ENCODE peak calls at places on chromosome 11, in seven cellular contexts. H is IMR-90, I is H9, T is neuronal stem cell, C is mesendoderm, O is mesenchymal stem cell, G is trophoblast cell. F is an unnamed sample.

GRCh38 chr11:126522606-126523005 is 167.1 kb downstream of the ST3GAL4 start:
- DNase-seq in C (no peak), G (no peak), I (no peak), T (no peak), O (no peak), H (no peak), F (no peak)

GRCh38 chr11:16632295-16633200 is 105.9 kb upstream of the C11orf58 start:
- DNase-seq in G (peak; percentile 21), I (peak; percentile 57), H (peak; percentile 21), C (peak; percentile 53), O (peak; percentile 45), T (no peak), F (no peak)

GRCh38 chr11:23539556-23539955 is 679.3 kb upstream of the CCDC179 start:
- DNase-seq in T (no peak), G (no peak), H (no peak), I (no peak), O (no peak), C (no peak), F (no peak)

GRCh38 chr11:74673956-74674355 is 57.3 kb downstream of the CHRDL2 start:
- DNase-seq in O (no peak), I (peak; percentile 12), C (no peak), H (no peak), T (no peak), G (no peak), F (no peak)

GRCh38 chr11:126790550-126790981 is 210.0 kb downstream of the KIRREL3 start:
- DNase-seq in C (peak; percentile 81), O (peak; percentile 64), I (peak; percentile 57), G (no peak), T (no peak), H (peak; percentile 98), F (no peak)

GRCh38 chr11:84947970-84948600 is 679.1 kb downstream of the DLG2 start:
- DNase-seq in C (peak; percentile 75), H (peak; percentile 7), G (no peak), I (no peak), O (no peak), T (no peak), F (no peak)

GRCh38 chr11:58992489-58992888 is 53.2 kb downstream of the GLYATL1 start:
- DNase-seq in O (no peak), T (no peak), I (no peak), H (no peak), C (no peak), G (no peak), F (no peak)

GRCh38 chr11:116788534-116788933 is 711 bp upstream of the ZPR1 start:
- DNase-seq in I (no peak), G (no peak), C (no peak), O (no peak), H (no peak), T (no peak), F (no peak)

GRCh38 chr11:95659088-95659487 is 130.5 kb downstream of the FAM76B start:
- DNase-seq in T (no peak), G (no peak), O (peak; percentile 69), I (no peak), C (no peak), H (peak; percentile 72), F (no peak)

GRCh38 chr11:21552910-21553309 is 640.0 kb upstream of the ANO5 start:
- DNase-seq in G (no peak), O (no peak), H (no peak), T (no peak), C (no peak), I (no peak), F (no peak)

GRCh38 chr11:130899106-130899505 is 17.2 kb downstream of the SNX19 start:
- DNase-seq in G (no peak), O (no peak), I (no peak), T (no peak), C (no peak), H (no peak), F (no peak)
- H3K18ac ChIP-seq in G (no peak overlapping the region), O (no peak overlapping the region), I (no peak overlapping the region), T (no peak overlapping the region), C (no peak overlapping the region), H (no peak overlapping the region), F (no peak overlapping the region)

DNA sequence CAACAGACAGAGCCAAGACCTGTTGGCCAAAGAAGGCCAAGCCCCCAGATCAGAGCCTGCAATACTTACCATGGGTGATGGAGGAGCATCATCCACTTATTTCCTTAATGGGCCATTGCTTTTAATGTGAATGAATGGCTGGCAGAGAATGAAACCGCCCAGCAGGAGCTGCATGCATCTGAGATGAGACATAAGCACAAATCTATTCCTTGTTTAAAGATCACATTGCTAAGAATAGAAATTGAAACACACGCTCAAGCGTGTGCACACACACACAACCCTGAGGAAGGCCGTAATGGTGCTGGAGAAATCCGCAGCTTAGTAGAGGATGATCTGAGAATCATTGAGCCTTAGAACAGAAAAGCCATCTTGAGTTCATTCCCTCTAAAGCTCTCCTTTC is 5.3 kb upstream of the RRAS2 start:
- DNase-seq in C (no peak), T (no peak), I (no peak), O (no peak), G (no peak), H (peak; percentile 38), F (no peak)
- H3K18ac ChIP-seq in C (no peak overlapping the region), T (no peak overlapping the region), I (no peak overlapping the region), O (no peak overlapping the region), G (no peak overlapping the region), H (no peak overlapping the region), F (no peak overlapping the region)

DNA sequence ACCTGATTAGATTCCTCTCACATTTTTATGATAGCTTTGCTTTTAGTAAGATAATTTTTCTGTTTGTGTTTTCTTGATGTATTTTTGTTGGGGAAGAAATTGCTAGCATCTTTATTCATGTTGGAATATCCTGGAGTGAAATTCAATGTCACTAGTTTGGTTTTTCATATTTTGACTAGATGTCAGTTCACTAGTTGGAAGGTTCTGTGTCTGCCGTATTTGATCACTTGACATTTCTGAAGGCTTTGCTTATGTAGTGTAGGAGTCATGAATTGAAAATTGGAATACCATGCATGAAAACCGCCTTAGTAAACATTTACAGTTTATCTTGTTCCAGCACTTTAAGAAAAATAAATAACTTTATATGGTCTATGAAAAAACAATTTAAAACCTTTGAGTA is 348.4 kb downstream of the AASDHPPT start:
- DNase-seq in C (no peak), I (no peak), O (no peak), G (no peak), T (no peak), H (no peak), F (no peak)
- H3K18ac ChIP-seq in C (no peak overlapping the region), I (no peak overlapping the region), O (no peak overlapping the region), G (no peak overlapping the region), T (no peak overlapping the region), H (no peak overlapping the region), F (no peak overlapping the region)

DNA sequence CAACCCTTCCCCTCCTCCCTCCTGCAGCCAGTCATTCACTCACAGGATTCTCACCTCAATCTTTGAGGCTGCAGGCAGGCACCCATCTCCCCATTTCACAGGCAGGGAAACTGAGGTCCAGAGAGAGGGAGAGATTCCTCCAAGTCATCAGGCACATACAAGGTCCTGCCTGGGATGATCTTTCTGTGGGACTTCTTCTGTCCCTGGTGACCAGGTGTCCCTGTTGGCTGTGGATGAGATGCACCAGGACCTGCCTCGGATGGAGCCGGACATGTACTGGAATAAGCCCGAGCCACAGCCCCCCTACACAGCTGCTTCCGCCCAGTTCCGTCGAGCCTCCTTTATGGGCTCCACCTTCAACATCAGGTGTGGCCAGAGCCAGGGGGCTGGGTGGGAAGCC is 7.8 kb downstream of the FTH1 start:
- DNase-seq in G (no peak), O (no peak), C (no peak), I (no peak), T (no peak), H (no peak), F (no peak)
- H3K18ac ChIP-seq in G (no peak overlapping the region), O (no peak overlapping the region), C (no peak overlapping the region), I (no peak overlapping the region), T (no peak overlapping the region), H (no peak overlapping the region), F (no peak overlapping the region)

DNA sequence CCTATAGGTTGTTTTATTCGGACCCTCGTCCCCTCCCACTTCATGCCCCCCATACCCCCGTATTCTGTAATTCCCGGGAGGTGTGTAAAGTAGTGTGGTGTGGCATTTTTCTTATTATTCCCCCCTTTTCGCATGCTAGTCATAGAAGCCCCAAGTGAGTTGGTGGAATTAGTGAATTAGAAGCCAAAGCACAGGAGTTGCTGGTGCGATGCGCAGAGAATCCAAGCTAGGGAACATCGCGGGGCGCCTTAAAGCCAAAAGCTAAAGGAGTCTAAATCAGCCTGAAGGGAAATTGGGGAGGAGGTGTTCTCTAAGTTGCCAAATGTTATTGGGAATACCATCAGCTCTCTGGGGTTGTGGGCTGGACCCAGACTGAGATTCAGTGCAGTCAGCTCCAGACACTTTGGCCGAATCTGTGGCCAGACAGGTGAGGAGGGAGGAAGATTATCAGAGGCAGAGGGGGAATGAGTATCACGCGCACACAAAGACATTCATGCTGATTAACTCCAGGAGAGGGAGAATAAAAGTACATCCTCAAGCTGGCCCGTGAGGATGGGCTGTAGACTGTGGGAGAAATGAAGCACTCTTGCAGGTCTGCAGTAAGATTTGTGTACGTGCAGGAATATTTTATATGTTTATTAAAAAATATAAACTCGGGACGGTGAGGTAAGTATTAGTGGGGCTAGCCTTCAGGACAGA is 102.8 kb upstream of the HSD17B12 start:
- DNase-seq in T (no peak), I (no peak), C (no peak), O (no peak), G (no peak), H (no peak), F (no peak)
- H3K18ac ChIP-seq in T (no peak overlapping the region), I (no peak overlapping the region), C (no peak overlapping the region), O (no peak overlapping the region), G (no peak overlapping the region), H (no peak overlapping the region), F (no peak overlapping the region)